ENCODE peak calls at places on chromosomes 13 and 19, in ten cellular contexts. E is SK-N-SH, P is tibial nerve, V is BJ, R is WTC11, A is dorsolateral prefrontal cortex, N is fibroblast of pulmonary artery, Q is lower leg skin, J is choroid plexus epithelial cell, H is MM.1S. G is an unnamed sample.

GRCh38 chr13:76971215-76971614 is 20.7 kb upstream of the CLN5 start:
- DNase-seq in P (no peak), V (no peak), H (no peak), A (no peak), N (no peak), R (no peak), Q (no peak), E (no peak), J (no peak), G (no peak)

GRCh38 chr13:43663474-43664090 is 123.2 kb downstream of the ENOX1 start:
- DNase-seq in V (no peak), Q (no peak), R (no peak), E (no peak), H (no peak), A (no peak), J (peak), P (no peak), N (peak), G (no peak)

GRCh38 chr13:48405865-48406264 is 7.0 kb downstream of the LPAR6 start:
- DNase-seq in J (peak), P (no peak), N (peak), A (no peak), V (no peak), H (no peak), E (no peak), Q (no peak), R (no peak), G (no peak)

GRCh38 chr13:20492641-20493040 is 33.0 kb downstream of the CRYL1 start:
- DNase-seq in P (no peak), Q (no peak), H (no peak), E (no peak), N (peak), V (no peak), A (no peak), J (peak), R (peak), G (no peak)

GRCh38 chr13:61994174-61994573 is 578.5 kb upstream of the PCDH20 start:
- DNase-seq in R (no peak), P (no peak), J (no peak), V (no peak), Q (no peak), E (no peak), A (no peak), H (no peak), N (no peak), G (no peak)

GRCh38 chr13:22812793-22813192 is 368.0 kb upstream of the SGCG start:
- DNase-seq in P (peak), J (no peak), Q (peak), R (no peak), H (no peak), A (no peak), E (no peak), N (peak), V (no peak), G (no peak)

GRCh38 chr13:107258599-107259187 is 690.8 kb upstream of the ARGLU1 start:
- DNase-seq in A (no peak), P (no peak), J (peak), H (no peak), R (no peak), N (peak), V (no peak), Q (no peak), E (no peak), G (no peak)

GRCh38 chr13:72864142-72865035 is 82.5 kb downstream of the PIBF1 start:
- DNase-seq in V (peak), N (no peak), R (no peak), H (no peak), E (no peak), A (no peak), J (peak), P (no peak), Q (no peak), G (no peak)

GRCh38 chr13:33204130-33204927 is 81.2 kb downstream of the STARD13 start:
- DNase-seq in H (no peak), R (no peak), Q (peak), P (peak), E (peak), J (peak), V (peak), A (no peak), N (peak), G (no peak)

GRCh38 chr13:41590643-41591042 is 133.3 kb downstream of the RGCC start:
- DNase-seq in E (no peak), Q (no peak), V (no peak), A (no peak), R (no peak), H (no peak), N (no peak), P (no peak), J (no peak), G (no peak)

GRCh38 chr19:41225238-41226052 is 6.4 kb downstream of the AXL start:
- DNase-seq in Q (peak), R (peak), N (peak), P (peak), A (no peak), V (peak), J (peak), H (no peak), E (peak), G (peak)

DNA sequence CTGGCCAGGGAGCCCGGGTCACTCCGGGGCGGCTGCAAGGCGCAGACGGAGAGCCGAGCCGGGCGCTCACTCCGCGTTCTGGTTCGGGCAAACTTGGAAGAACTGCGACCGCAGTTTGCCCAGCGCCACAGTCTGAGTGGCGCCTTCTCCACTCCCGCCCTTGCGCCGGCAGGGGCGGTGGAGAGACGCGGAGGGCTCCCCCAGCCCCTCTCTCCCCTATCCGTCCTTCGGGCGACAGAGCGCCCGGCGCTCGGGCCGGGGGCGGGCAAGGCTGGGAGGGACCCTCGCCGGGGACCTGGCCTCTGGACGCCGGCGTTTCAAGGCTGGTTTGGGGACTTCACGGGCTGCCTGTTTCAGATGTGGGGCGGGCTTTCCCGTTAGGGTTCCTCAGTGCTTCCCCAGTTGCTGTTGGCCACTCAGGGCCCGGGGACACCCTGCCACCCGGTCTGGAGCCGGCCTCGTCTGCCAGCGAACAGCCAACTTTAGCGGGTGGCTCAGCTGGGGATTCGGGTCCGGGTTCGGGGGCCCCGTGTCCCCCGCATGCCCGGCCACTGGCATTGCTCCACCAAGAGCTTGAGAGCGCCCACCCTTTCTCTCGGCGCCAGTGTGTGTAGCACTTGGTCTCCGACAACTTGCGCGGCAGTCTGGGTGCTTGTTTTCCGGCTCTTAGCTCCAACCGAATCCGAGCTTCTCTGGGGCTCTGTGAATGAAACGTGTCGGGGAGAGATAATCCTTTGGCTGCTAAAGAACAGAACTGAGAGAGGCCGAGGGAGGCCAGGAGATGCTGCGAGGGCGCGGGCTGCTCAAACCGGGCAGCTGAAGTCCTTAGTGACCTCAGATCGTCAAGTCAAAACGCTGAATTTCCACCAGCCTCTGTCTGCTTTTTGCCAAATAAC is 1.5 kb downstream of the GPC6 start:
- DNase-seq in J (peak), H (peak), P (peak), N (peak), R (peak), V (no peak), Q (no peak), A (peak), E (peak), G (no peak)
- TF ChIP-seq CTCF in J (peak), H (peak), P (peak), N (peak), R (peak), V (peak), Q (no peak), A (no peak), E (peak), G (no peak)

GRCh38 chr13:59479629-59480028 is 684.1 kb downstream of the DIAPH3 start:
- DNase-seq in P (no peak), H (no peak), Q (no peak), A (no peak), E (no peak), V (no peak), J (no peak), N (no peak), R (peak), G (no peak)

GRCh38 chr13:59476376-59476775 is 687.4 kb downstream of the DIAPH3 start:
- DNase-seq in N (peak), A (no peak), Q (no peak), V (no peak), P (no peak), J (no peak), E (no peak), H (no peak), R (no peak), G (no peak)

GRCh38 chr13:59478908-59479307 is 684.8 kb downstream of the DIAPH3 start:
- DNase-seq in V (no peak), A (no peak), E (no peak), N (no peak), R (no peak), J (no peak), P (no peak), Q (no peak), H (no peak), G (no peak)

GRCh38 chr13:59475911-59476310 is 687.8 kb downstream of the DIAPH3 start:
- DNase-seq in R (no peak), A (no peak), H (no peak), N (no peak), V (no peak), J (no peak), E (no peak), P (no peak), Q (no peak), G (no peak)

GRCh38 chr13:59477011-59477410 is 686.7 kb downstream of the DIAPH3 start:
- DNase-seq in J (peak), Q (no peak), V (no peak), H (no peak), P (no peak), N (no peak), A (no peak), E (no peak), R (peak), G (no peak)
- TF ChIP-seq CTCF in J (peak), Q (no peak), V (peak), H (no peak), P (no peak), N (peak), A (no peak), E (peak), R (peak), G (no peak)

GRCh38 chr19:53945998-53946397 is 16.7 kb upstream of the CACNG8 start:
- DNase-seq in R (no peak), H (no peak), Q (no peak), J (no peak), V (no peak), E (no peak), A (no peak), P (no peak), N (no peak), G (no peak)

GRCh38 chr19:53945441-53945840 is 17.3 kb upstream of the CACNG8 start:
- DNase-seq in P (no peak), H (no peak), N (peak), Q (no peak), R (peak), V (no peak), A (peak), J (peak), E (peak), G (no peak)

GRCh38 chr19:53944933-53945332 is 17.8 kb upstream of the CACNG8 start:
- DNase-seq in H (no peak), A (no peak), P (no peak), J (no peak), R (no peak), N (no peak), Q (no peak), E (no peak), V (no peak), G (no peak)

GRCh38 chr19:53944416-53944815 is 18.3 kb upstream of the CACNG8 start:
- DNase-seq in N (no peak), H (no peak), E (no peak), R (no peak), V (no peak), P (no peak), Q (no peak), A (no peak), J (no peak), G (no peak)

DNA sequence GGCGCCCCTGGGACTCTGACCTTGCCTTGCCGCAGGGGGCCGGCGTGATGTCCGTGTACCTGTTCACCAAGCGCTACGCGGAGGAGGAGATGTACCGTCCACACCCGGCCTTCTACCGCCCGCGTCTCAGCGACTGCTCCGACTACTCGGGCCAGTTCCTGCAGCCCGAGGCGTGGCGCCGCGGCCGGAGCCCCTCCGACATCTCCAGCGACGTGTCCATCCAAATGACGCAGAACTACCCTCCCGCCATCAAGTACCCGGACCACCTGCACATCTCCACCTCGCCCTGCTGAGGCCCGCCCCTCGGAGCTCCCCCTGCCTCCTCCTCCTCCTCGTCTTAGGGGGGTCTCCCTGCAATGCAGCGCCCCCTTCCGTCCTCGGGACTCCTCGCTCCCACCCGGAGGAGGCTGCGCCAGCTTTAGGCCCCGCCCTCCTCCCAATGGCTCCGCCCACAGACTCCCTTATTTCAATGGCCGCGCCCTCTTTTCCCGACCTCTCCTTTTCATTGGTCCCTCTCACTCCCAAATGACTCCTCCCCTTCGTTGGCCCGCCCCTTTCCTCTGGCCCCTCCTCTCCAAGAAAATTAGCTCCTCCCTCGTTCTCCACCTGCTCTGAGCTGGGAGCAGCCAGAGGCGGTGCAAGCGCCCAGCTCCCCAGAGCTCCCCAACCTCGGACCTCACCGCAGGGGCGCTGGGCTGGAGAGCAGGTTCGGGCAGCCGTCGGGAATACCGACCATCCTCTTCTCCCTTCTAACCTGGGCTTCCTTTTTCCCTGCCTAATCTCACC is 20.5 kb upstream of the CACNG8 start:
- DNase-seq in J (no peak), P (no peak), Q (no peak), R (peak), E (peak), V (no peak), A (no peak), H (no peak), N (peak), G (no peak)
- TF ChIP-seq CTCF in J (peak), P (no peak), Q (no peak), R (peak), E (no peak), V (no peak), A (no peak), H (no peak), N (no peak), G (no peak)

DNA sequence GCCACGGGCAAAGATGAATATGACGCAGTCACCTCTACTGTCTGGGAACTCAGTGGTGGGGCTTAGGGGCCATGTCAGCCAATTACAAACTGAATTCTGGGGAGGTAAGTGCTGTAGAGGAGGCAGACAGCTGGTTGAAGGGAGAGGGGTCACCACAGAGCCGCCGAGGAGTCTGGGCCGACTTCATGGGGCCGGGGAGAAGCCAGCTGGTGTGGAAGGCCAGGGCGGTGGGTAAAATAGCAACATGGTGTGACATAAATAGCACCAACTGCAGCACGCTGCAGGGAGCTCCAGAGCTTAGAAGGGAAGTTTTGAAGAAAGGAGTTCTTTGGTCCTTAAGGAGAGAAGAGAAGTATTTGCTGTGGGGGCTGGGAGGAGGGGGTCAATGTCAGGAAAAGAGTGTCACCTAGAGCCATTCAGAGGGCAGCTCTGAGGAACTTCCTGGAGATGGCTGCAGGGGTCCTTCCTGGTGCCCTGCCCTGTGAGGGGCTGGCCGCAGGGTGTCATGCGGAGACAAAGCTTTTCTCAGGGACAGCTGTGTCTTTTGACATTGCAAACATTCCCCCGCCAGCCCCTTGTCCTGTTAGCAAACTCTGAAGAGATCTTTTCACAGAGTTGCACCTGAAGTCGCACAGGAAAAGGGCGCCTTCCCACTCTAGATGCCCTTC is 6.4 kb downstream of the METTL21C start:
- DNase-seq in Q (no peak), R (no peak), J (no peak), A (no peak), V (no peak), E (no peak), N (no peak), P (no peak), H (no peak), G (no peak)
- TF ChIP-seq CTCF in Q (no peak), R (no peak), J (no peak), A (no peak), V (no peak), E (no peak), N (no peak), P (no peak), H (no peak), G (no peak)

DNA sequence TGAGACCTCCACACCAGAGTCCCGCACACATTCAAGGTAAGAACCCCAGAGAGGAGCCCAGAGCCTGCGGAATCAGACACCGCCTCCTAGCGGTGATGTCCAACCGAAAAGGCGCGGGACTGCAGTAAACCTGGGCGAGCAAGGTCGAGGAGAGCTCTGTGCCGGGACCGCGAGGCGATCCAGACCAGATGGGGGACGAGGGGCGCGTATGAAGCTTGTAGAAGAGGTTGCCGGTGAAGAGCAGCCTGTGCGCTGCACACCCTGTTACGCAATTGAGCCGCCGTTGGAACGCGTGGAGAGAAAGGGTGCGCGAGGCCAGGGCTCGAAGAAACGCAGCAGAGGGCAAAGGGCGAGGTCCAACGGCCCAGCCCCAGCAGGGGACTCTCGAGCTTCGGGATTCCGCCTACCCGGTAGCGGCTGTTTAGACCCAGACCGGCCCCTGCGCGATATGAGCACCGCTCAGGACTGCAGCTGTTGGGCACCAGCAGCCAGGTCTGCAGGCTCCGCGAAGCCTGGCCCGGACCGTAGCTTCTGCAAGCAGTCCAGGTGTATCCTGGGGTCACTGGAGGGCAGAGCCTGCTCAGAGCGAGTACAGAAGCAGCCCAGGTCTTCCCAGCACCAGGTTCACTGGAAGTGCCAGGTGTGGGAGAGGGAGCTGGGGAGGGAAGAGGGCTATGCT is 65.9 kb upstream of the ZNF599 start:
- DNase-seq in A (no peak), N (peak), H (no peak), R (peak), P (no peak), Q (no peak), E (no peak), J (peak), V (no peak), G (no peak)
- TF ChIP-seq CTCF in A (no peak), N (peak), H (no peak), R (peak), P (no peak), Q (no peak), E (no peak), J (peak), V (peak), G (no peak)

DNA sequence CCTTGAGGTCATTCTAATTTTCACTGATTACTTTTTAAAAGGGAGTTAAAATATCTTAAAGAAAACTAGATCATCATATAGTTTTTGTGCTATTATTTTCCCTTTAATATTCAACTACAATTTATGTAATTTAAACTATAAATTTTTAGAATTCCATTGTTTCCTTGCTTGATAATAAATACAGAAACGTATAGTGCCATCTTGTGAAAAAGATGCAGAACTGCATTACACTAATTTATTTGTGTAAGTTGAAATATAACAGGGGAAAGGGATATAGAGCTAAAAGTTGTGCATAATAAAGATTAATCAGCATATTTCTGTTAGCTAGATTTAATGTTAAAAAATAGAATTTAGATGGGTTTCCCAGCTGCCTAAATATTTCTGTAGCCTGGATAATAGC is 61.5 kb upstream of the TDRD3 start:
- DNase-seq in R (no peak), J (peak), A (no peak), H (no peak), E (no peak), Q (no peak), V (no peak), N (peak), P (no peak), G (no peak)
- TF ChIP-seq CTCF in R (peak), J (peak), A (peak), H (peak), E (peak), Q (no peak), V (peak), N (peak), P (no peak), G (no peak)

GRCh38 chr19:10962863-10963262 is 2.0 kb downstream of the SMARCA4 start:
- DNase-seq in R (no peak), Q (no peak), J (no peak), P (no peak), E (no peak), A (no peak), N (no peak), V (no peak), H (no peak), G (no peak)

GRCh38 chr19:10966809-10967208 is 6.0 kb downstream of the SMARCA4 start:
- DNase-seq in V (no peak), N (no peak), J (no peak), A (no peak), H (no peak), Q (no peak), P (no peak), R (no peak), E (no peak), G (no peak)

GRCh38 chr19:10965398-10965797 is 4.6 kb downstream of the SMARCA4 start:
- DNase-seq in A (no peak), R (no peak), J (peak), E (no peak), H (no peak), N (no peak), P (no peak), V (no peak), Q (no peak), G (no peak)

GRCh38 chr19:10963865-10964264 is 3.0 kb downstream of the SMARCA4 start:
- DNase-seq in R (no peak), Q (no peak), H (no peak), E (no peak), J (no peak), V (no peak), A (no peak), N (no peak), P (no peak), G (no peak)

GRCh38 chr19:10964903-10965302 is 4.1 kb downstream of the SMARCA4 start:
- DNase-seq in H (no peak), R (no peak), P (no peak), J (no peak), A (no peak), V (no peak), Q (no peak), N (no peak), E (no peak), G (no peak)
- TF ChIP-seq CTCF in H (no peak), R (no peak), P (no peak), J (peak), A (no peak), V (no peak), Q (no peak), N (no peak), E (peak), G (no peak)